ENCODE peak calls at places on chromosomes 5 and 9, in five cellular contexts. One of them, this sample, is unnamed.

GRCh38 chr5:95664204-95664786 is 17.7 kb downstream of the RFESD start:
- DNase-seq in WTC11: no peak
- DNase-seq in pancreas: no peak
- DNase-seq in HFF-Myc: no peak
- DNase-seq in lower leg skin: no peak
- DNase-seq in this sample: no peak

GRCh38 chr5:159780246-159780645 is 136.0 kb upstream of the ADRA1B start:
- DNase-seq in HFF-Myc: no peak
- DNase-seq in lower leg skin: no peak
- DNase-seq in WTC11: no peak
- DNase-seq in pancreas: no peak
- DNase-seq in this sample: no peak

GRCh38 chr5:119742311-119742710 is 113.0 kb downstream of the FAM170A start:
- DNase-seq in lower leg skin: no peak
- DNase-seq in WTC11: no peak
- DNase-seq in HFF-Myc: no peak
- DNase-seq in pancreas: no peak
- DNase-seq in this sample: no peak

GRCh38 chr9:129406278-129407225 is 214.3 kb downstream of the C9orf50 start:
- DNase-seq in lower leg skin: peak
- DNase-seq in HFF-Myc: no peak
- DNase-seq in pancreas: no peak
- DNase-seq in WTC11: peak
- DNase-seq in this sample: peak

GRCh38 chr9:112006361-112007020 is 109.9 kb downstream of the UGCG start:
- DNase-seq in WTC11: no peak
- DNase-seq in pancreas: no peak
- DNase-seq in lower leg skin: no peak
- DNase-seq in HFF-Myc: no peak
- DNase-seq in this sample: no peak

GRCh38 chr9:4762889-4763521 is 22.0 kb upstream of the AK3 start:
- DNase-seq in pancreas: no peak
- DNase-seq in HFF-Myc: no peak
- DNase-seq in WTC11: peak
- DNase-seq in lower leg skin: peak
- DNase-seq in this sample: no peak

GRCh38 chr5:132064140-132064539 is 3.7 kb downstream of the IL3 start:
- DNase-seq in lower leg skin: no peak
- DNase-seq in HFF-Myc: no peak
- DNase-seq in pancreas: no peak
- DNase-seq in WTC11: no peak
- DNase-seq in this sample: no peak

GRCh38 chr5:118875131-118875530 is 113.2 kb downstream of the DTWD2 start:
- DNase-seq in pancreas: no peak
- DNase-seq in WTC11: no peak
- DNase-seq in lower leg skin: no peak
- DNase-seq in HFF-Myc: no peak
- DNase-seq in this sample: no peak

GRCh38 chr9:89923174-89923573 is 318.4 kb downstream of the GADD45G start:
- DNase-seq in HFF-Myc: no peak
- DNase-seq in WTC11: no peak
- DNase-seq in lower leg skin: no peak
- DNase-seq in pancreas: no peak
- DNase-seq in this sample: no peak

GRCh38 chr9:74379718-74380117 is 117.4 kb upstream of the RORB start:
- DNase-seq in pancreas: peak
- DNase-seq in HFF-Myc: no peak
- DNase-seq in lower leg skin: no peak
- DNase-seq in WTC11: peak
- DNase-seq in this sample: no peak

GRCh38 chr9:12698293-12698692 is 5.1 kb downstream of the TYRP1 start:
- DNase-seq in WTC11: no peak
- DNase-seq in HFF-Myc: no peak
- DNase-seq in pancreas: no peak
- DNase-seq in lower leg skin: no peak
- DNase-seq in this sample: no peak

GRCh38 chr5:80937591-80937990 is 22.6 kb upstream of the RASGRF2 start:
- DNase-seq in pancreas: no peak
- DNase-seq in lower leg skin: no peak
- DNase-seq in HFF-Myc: no peak
- DNase-seq in WTC11: no peak
- DNase-seq in this sample: no peak

GRCh38 chr9:38146844-38147243 is 77.8 kb upstream of the SHB start:
- DNase-seq in HFF-Myc: no peak
- DNase-seq in WTC11: no peak
- DNase-seq in pancreas: no peak
- DNase-seq in lower leg skin: no peak
- DNase-seq in this sample: no peak

GRCh38 chr5:93929146-93929545 is 187.7 kb upstream of the POU5F2 start:
- DNase-seq in lower leg skin: no peak
- DNase-seq in pancreas: no peak
- DNase-seq in HFF-Myc: peak
- DNase-seq in WTC11: no peak
- DNase-seq in this sample: no peak

GRCh38 chr9:84212224-84212623 is 128.3 kb downstream of the SLC28A3 start:
- DNase-seq in WTC11: no peak
- DNase-seq in lower leg skin: no peak
- DNase-seq in HFF-Myc: no peak
- DNase-seq in pancreas: no peak
- DNase-seq in this sample: no peak

GRCh38 chr9:107375651-107376369 is 92.7 kb downstream of the RAD23B start:
- DNase-seq in lower leg skin: no peak
- DNase-seq in HFF-Myc: no peak
- DNase-seq in WTC11: no peak
- DNase-seq in pancreas: no peak
- DNase-seq in this sample: no peak

GRCh38 chr9:127426756-127427155 is 2.6 kb downstream of the ZNF79 start:
- DNase-seq in pancreas: no peak
- DNase-seq in WTC11: no peak
- DNase-seq in HFF-Myc: no peak
- DNase-seq in lower leg skin: no peak
- DNase-seq in this sample: no peak

GRCh38 chr9:87140605-87141109 is 193.4 kb upstream of the GAS1 start:
- DNase-seq in lower leg skin: no peak
- DNase-seq in HFF-Myc: no peak
- DNase-seq in pancreas: no peak
- DNase-seq in WTC11: no peak
- DNase-seq in this sample: no peak

GRCh38 chr5:102755691-102756371 is 726 bp downstream of the PAM start:
- DNase-seq in lower leg skin: peak
- DNase-seq in HFF-Myc: peak
- DNase-seq in pancreas: peak
- DNase-seq in WTC11: peak
- DNase-seq in this sample: peak

GRCh38 chr5:95530441-95530840 is 24.3 kb downstream of the SKIC3 start:
- DNase-seq in HFF-Myc: no peak
- DNase-seq in lower leg skin: no peak
- DNase-seq in pancreas: no peak
- DNase-seq in WTC11: no peak
- DNase-seq in this sample: no peak

GRCh38 chr5:87403899-87404298 is 8.8 kb downstream of the CCNH start:
- DNase-seq in pancreas: no peak
- DNase-seq in HFF-Myc: no peak
- DNase-seq in lower leg skin: no peak
- DNase-seq in WTC11: no peak
- DNase-seq in this sample: no peak
- TF ChIP-seq CTCF in pancreas: no peak
- TF ChIP-seq CTCF in HFF-Myc: no peak
- TF ChIP-seq CTCF in lower leg skin: no peak
- TF ChIP-seq CTCF in WTC11: no peak
- TF ChIP-seq CTCF in this sample: no peak

GRCh38 chr5:43110606-43111170 is 10.0 kb upstream of the ZNF131 start:
- DNase-seq in lower leg skin: no peak
- DNase-seq in HFF-Myc: no peak
- DNase-seq in WTC11: peak
- DNase-seq in pancreas: no peak
- DNase-seq in this sample: no peak

GRCh38 chr5:43117092-43117491 is 3.6 kb upstream of the ZNF131 start:
- DNase-seq in WTC11: no peak
- DNase-seq in lower leg skin: no peak
- DNase-seq in pancreas: no peak
- DNase-seq in HFF-Myc: no peak
- DNase-seq in this sample: no peak

GRCh38 chr5:43113546-43113945 is 7.2 kb upstream of the ZNF131 start:
- DNase-seq in pancreas: no peak
- DNase-seq in WTC11: no peak
- DNase-seq in HFF-Myc: no peak
- DNase-seq in lower leg skin: no peak
- DNase-seq in this sample: no peak

GRCh38 chr5:43120720-43121564 is at the start of gene ZNF131:
- DNase-seq in HFF-Myc: peak
- DNase-seq in pancreas: peak
- DNase-seq in WTC11: peak
- DNase-seq in lower leg skin: peak
- DNase-seq in this sample: peak

DNA sequence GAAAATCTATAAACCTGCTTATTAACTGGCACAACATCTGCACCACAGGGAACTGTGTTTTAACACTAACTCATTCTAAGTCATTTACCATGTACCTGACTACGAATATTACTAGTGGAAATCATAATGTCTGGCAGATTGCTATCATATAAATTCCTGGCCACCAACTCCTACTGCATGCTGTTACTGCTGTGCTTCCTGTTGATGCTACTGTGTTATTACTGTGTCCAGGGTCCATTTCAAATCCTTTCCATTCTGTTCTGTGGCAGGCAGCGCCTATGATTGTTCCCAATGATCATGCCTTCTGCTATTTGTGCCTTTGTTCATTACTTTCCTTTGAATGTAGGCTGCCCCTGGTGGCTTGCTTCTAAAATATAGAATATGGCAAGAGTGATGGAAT is 4.7 kb upstream of the ZNF131 start:
- DNase-seq in WTC11: no peak
- DNase-seq in lower leg skin: no peak
- DNase-seq in pancreas: no peak
- DNase-seq in HFF-Myc: no peak
- DNase-seq in this sample: no peak
- TF ChIP-seq CTCF in WTC11: no peak
- TF ChIP-seq CTCF in lower leg skin: no peak
- TF ChIP-seq CTCF in pancreas: no peak
- TF ChIP-seq CTCF in HFF-Myc: no peak
- TF ChIP-seq CTCF in this sample: no peak

GRCh38 chr5:176883700-176884570 is 15.2 kb downstream of the HK3 start:
- DNase-seq in WTC11: no peak
- DNase-seq in pancreas: no peak
- DNase-seq in HFF-Myc: no peak
- DNase-seq in lower leg skin: no peak
- DNase-seq in this sample: no peak
- TF ChIP-seq CTCF in WTC11: no peak
- TF ChIP-seq CTCF in pancreas: no peak
- TF ChIP-seq CTCF in HFF-Myc: no peak
- TF ChIP-seq CTCF in lower leg skin: no peak
- TF ChIP-seq CTCF in this sample: no peak

DNA sequence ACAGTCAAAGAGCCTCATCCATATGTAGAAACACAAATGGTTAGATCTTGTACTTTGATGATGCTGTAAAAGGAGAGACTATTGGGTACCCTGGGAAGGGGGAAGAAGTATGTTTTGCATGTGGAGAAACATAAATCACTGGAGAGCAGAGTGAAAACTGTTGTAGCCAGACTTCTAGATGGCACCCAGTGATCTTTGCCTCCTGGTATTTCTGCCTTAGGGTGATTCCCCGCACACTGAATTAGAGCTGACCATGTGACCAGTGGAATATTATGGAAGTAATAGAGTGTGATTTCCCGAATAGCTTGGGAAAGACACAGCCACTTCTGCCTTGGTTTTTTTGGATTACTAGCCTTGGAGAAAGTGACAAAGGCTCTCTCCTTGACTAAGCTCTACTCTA is 174.3 kb downstream of the LPAR1 start:
- DNase-seq in HFF-Myc: no peak
- DNase-seq in pancreas: no peak
- DNase-seq in WTC11: no peak
- DNase-seq in lower leg skin: no peak
- DNase-seq in this sample: no peak
- TF ChIP-seq CTCF in HFF-Myc: no peak
- TF ChIP-seq CTCF in pancreas: no peak
- TF ChIP-seq CTCF in WTC11: no peak
- TF ChIP-seq CTCF in lower leg skin: no peak
- TF ChIP-seq CTCF in this sample: no peak

GRCh38 chr9:28971881-28972280 is 1398.6 kb upstream of the C9orf72 start:
- DNase-seq in pancreas: no peak
- DNase-seq in WTC11: no peak
- DNase-seq in HFF-Myc: no peak
- DNase-seq in lower leg skin: no peak
- DNase-seq in this sample: no peak
- TF ChIP-seq CTCF in pancreas: no peak
- TF ChIP-seq CTCF in WTC11: no peak
- TF ChIP-seq CTCF in HFF-Myc: no peak
- TF ChIP-seq CTCF in lower leg skin: no peak
- TF ChIP-seq CTCF in this sample: no peak

GRCh38 chr5:180860887-180861822 is at the start of gene ZFP62:
- DNase-seq in HFF-Myc: peak
- DNase-seq in pancreas: peak
- DNase-seq in WTC11: peak
- DNase-seq in lower leg skin: peak
- DNase-seq in this sample: peak

GRCh38 chr5:180866296-180866695 is 5.2 kb upstream of the ZFP62 start:
- DNase-seq in lower leg skin: no peak
- DNase-seq in pancreas: no peak
- DNase-seq in WTC11: no peak
- DNase-seq in HFF-Myc: no peak
- DNase-seq in this sample: no peak

GRCh38 chr5:180862645-180863044 is 1.6 kb upstream of the ZFP62 start:
- DNase-seq in WTC11: peak
- DNase-seq in HFF-Myc: no peak
- DNase-seq in pancreas: no peak
- DNase-seq in lower leg skin: no peak
- DNase-seq in this sample: no peak

GRCh38 chr5:180860273-180860886 is 696 bp downstream of the ZFP62 start:
- DNase-seq in pancreas: peak
- DNase-seq in HFF-Myc: no peak
- DNase-seq in lower leg skin: peak
- DNase-seq in WTC11: peak
- DNase-seq in this sample: no peak
- TF ChIP-seq CTCF in pancreas: no peak
- TF ChIP-seq CTCF in HFF-Myc: peak
- TF ChIP-seq CTCF in lower leg skin: no peak
- TF ChIP-seq CTCF in WTC11: no peak
- TF ChIP-seq CTCF in this sample: peak

DNA sequence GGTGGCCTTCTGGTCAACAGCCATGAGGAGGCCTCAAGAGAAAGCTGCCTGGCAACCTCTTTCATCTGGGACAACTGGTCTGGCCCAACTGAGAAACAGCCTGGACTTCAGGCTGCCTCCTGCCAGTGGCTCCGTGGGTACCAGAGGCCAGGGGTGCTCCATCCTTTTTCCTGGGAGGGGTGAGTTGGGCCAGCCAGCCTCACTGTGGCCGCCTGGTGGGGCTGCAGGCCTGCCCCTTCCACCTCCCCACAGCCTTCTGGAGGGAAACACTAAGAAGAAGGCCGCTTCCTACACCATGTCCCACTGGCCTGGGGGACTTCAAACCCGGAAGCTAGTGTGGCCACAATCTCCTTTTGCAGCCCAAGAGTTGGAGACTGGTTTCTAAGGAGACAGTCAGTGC is 13.8 kb upstream of the NKD2 start:
- DNase-seq in pancreas: no peak
- DNase-seq in HFF-Myc: no peak
- DNase-seq in lower leg skin: no peak
- DNase-seq in WTC11: peak
- DNase-seq in this sample: no peak
- TF ChIP-seq CTCF in pancreas: no peak
- TF ChIP-seq CTCF in HFF-Myc: no peak
- TF ChIP-seq CTCF in lower leg skin: no peak
- TF ChIP-seq CTCF in WTC11: no peak
- TF ChIP-seq CTCF in this sample: no peak

This sample was measured in psoas muscle.